ENCODE peak calls at places on chromosomes 12 and 14, in five cellular contexts. O is HepG2, L is K562, A is A549, U is GM12878. Y is an unnamed sample.

GRCh38 chr12:128387811-128388422 is 120.9 kb downstream of the TMEM132C start:
- DNase-seq in O (peak; percentile 27), L (peak; percentile 58), A (peak; percentile 30), U (no peak), Y (peak; percentile 1)

GRCh38 chr14:99189201-99189801 is 82.7 kb downstream of the BCL11B start:
- DNase-seq in O (no peak), L (no peak), A (no peak), U (no peak), Y (no peak)

GRCh38 chr14:49033131-49033530 is 553.0 kb downstream of the RPS29 start:
- DNase-seq in O (no peak), L (no peak), A (no peak), U (no peak), Y (peak; percentile 38)

GRCh38 chr12:53480425-53481107 is 18.7 kb downstream of the MAP3K12 start:
- DNase-seq in O (no peak), L (no peak), A (no peak), U (no peak), Y (no peak)

GRCh38 chr12:126219139-126219538 is 1153.9 kb downstream of the AACS start:
- DNase-seq in O (no peak), L (no peak), A (no peak), U (no peak), Y (no peak)

GRCh38 chr14:39562175-39562574 is 129.9 kb upstream of the FBXO33 start:
- DNase-seq in O (no peak), L (no peak), A (no peak), U (no peak), Y (no peak)

GRCh38 chr12:103930787-103931536 is 752 bp downstream of the HSP90B1 start:
- DNase-seq in O (peak; percentile 13), L (peak; percentile 67), A (no peak), U (no peak), Y (peak; percentile 37)

GRCh38 chr14:54881235-54881760 is 21.3 kb downstream of the GCH1 start:
- DNase-seq in O (no peak), L (no peak), A (no peak), U (peak; percentile 87), Y (no peak)

GRCh38 chr14:75292886-75293285 is 14.3 kb downstream of the FOS start:
- DNase-seq in O (no peak), L (no peak), A (no peak), U (no peak), Y (no peak)

GRCh38 chr14:20631821-20632389 is 9.6 kb downstream of the OR6S1 start:
- DNase-seq in O (peak; percentile 83), L (peak; percentile 29), A (peak; percentile 71), U (no peak), Y (peak; percentile 68)

GRCh38 chr14:105536691-105537579 is 10.6 kb downstream of the TMEM121 start:
- DNase-seq in O (no peak), L (no peak), A (no peak), U (no peak), Y (no peak)

GRCh38 chr12:64694130-64695078 is 64.8 kb downstream of the GNS start:
- DNase-seq in O (no peak), L (peak; percentile 58), A (no peak), U (no peak), Y (no peak)

GRCh38 chr14:42782744-42783143 is 1176.1 kb downstream of the LRFN5 start:
- DNase-seq in O (no peak), L (no peak), A (no peak), U (no peak), Y (no peak)

GRCh38 chr14:94114589-94115067 is 4.1 kb downstream of the IFI27 start:
- DNase-seq in O (no peak), L (no peak), A (no peak), U (no peak), Y (no peak)

GRCh38 chr14:37594238-37594915 is 672 bp downstream of the FOXA1 start:
- DNase-seq in O (peak; percentile 99), L (peak; percentile 42), A (peak; percentile 75), U (no peak), Y (peak; percentile 89)

GRCh38 chr12:46145881-46146280 is 123.0 kb downstream of the SLC38A1 start:
- DNase-seq in O (no peak), L (no peak), A (no peak), U (no peak), Y (no peak)

GRCh38 chr14:22417914-22418313 is 171.1 kb downstream of the DAD1 start:
- DNase-seq in O (no peak), L (peak; percentile 8), A (no peak), U (no peak), Y (no peak)

GRCh38 chr12:69534389-69534822 is 50.9 kb upstream of the CCT2 start:
- DNase-seq in O (peak; percentile 6), L (no peak), A (peak; percentile 30), U (peak; percentile 51), Y (peak; percentile 96)

GRCh38 chr12:80129895-80130535 is 30.7 kb downstream of the OTOGL start:
- DNase-seq in O (no peak), L (no peak), A (no peak), U (no peak), Y (no peak)

GRCh38 chr12:115597157-115597712 is 680.3 kb downstream of the MED13L start:
- DNase-seq in O (peak; percentile 10), L (peak; percentile 24), A (no peak), U (no peak), Y (no peak)

GRCh38 chr12:115598827-115599226 is 678.7 kb downstream of the MED13L start:
- DNase-seq in O (no peak), L (no peak), A (no peak), U (no peak), Y (peak; percentile 34)

GRCh38 chr12:115599251-115599811 is 678.2 kb downstream of the MED13L start:
- DNase-seq in O (no peak), L (no peak), A (no peak), U (no peak), Y (peak; percentile 47)
- H3K4me2 ChIP-seq in O (no peak overlapping the region), L (no peak overlapping the region), A (peak overlapping the region; percentile 27), U (no peak overlapping the region), Y (no peak overlapping the region)

GRCh38 chr12:23895792-23896218 is 53.7 kb downstream of the SOX5 start:
- DNase-seq in O (no peak), L (no peak), A (no peak), U (no peak), Y (peak; percentile 74)
- TF ChIP-seq JUNB in O (no peak), L (no peak), A (no peak), U (no peak), Y (no peak)

GRCh38 chr12:119204716-119205285 is 26.1 kb downstream of the HSPB8 start:
- DNase-seq in O (no peak), L (no peak), A (no peak), U (no peak), Y (no peak)

GRCh38 chr12:119207161-119207560 is 28.4 kb downstream of the HSPB8 start:
- DNase-seq in O (no peak), L (no peak), A (no peak), U (no peak), Y (no peak)

GRCh38 chr12:119206348-119207075 is 27.8 kb downstream of the HSPB8 start:
- DNase-seq in O (no peak), L (no peak), A (no peak), U (no peak), Y (peak; percentile 43)

GRCh38 chr12:119204137-119204536 is 25.4 kb downstream of the HSPB8 start:
- DNase-seq in O (no peak), L (no peak), A (no peak), U (no peak), Y (no peak)

GRCh38 chr12:119208626-119209061 is 29.9 kb downstream of the HSPB8 start:
- DNase-seq in O (peak; percentile 33), L (no peak), A (no peak), U (no peak), Y (peak; percentile 47)
- H3K4me2 ChIP-seq in O (no peak overlapping the region), L (no peak overlapping the region), A (peak overlapping the region; percentile 43), U (no peak overlapping the region), Y (no peak overlapping the region)

DNA sequence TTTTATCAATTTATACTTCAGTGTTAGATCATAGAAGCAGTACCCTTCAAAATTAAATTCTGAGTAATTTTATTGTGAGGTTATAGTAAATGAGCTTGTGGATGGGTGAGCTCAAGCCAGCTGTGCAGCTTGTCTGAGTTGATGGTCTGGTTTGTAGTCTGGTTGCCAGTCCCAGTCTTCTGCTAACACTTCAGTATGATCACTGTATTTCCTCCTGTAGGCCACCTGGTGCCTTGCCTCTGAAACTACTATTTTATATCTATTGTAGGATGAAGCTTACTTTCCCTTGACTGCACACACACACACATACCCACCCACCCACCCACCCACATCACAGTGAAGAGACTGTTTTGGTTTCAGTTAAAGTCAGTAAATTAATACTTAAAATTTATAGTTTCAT is 496.4 kb downstream of the PCNX1 start:
- DNase-seq in O (peak; percentile 39), L (no peak), A (no peak), U (peak; percentile 42), Y (peak; percentile 38)
- TF ChIP-seq JUNB in O (no peak), L (no peak), A (no peak), U (no peak), Y (no peak)

GRCh38 chr14:56172571-56172971 is 54.4 kb downstream of the PELI2 start:
- DNase-seq in O (no peak), L (no peak), A (no peak), U (no peak), Y (no peak)
- H3K4me2 ChIP-seq in O (no peak overlapping the region), L (no peak overlapping the region), A (peak overlapping the region; percentile 59), U (no peak overlapping the region), Y (peak overlapping the region; percentile 51)

GRCh38 chr14:96294246-96294645 is 38.2 kb downstream of the BDKRB1 start:
- DNase-seq in O (no peak), L (no peak), A (no peak), U (no peak), Y (no peak)
- TF ChIP-seq JUNB in O (no peak), L (no peak), A (no peak), U (no peak), Y (no peak)